ENCODE peak calls at places on chromosomes 1 and 21, in seven cellular contexts. O, C, I, X, J, M and Q are unnamed samples.

GRCh38 chr1:77031101-77031662 is 163.9 kb downstream of the ST6GALNAC5 start:
- DNase-seq in O (no peak), C (no peak), I (peak; percentile 42), X (no peak), J (peak; percentile 86), M (no peak), Q (peak; percentile 65)

GRCh38 chr1:8077120-8077573 is 51.0 kb upstream of the ERRFI1 start:
- DNase-seq in O (no peak), C (peak; percentile 76), I (peak; percentile 99), X (peak; percentile 82), J (peak; percentile 99), M (peak; percentile 99), Q (peak; percentile 90)

GRCh38 chr1:54777431-54777830 is 13.1 kb upstream of the PARS2 start:
- DNase-seq in O (no peak), C (no peak), I (no peak), X (no peak), J (no peak), M (no peak), Q (no peak)

GRCh38 chr1:147167361-147167760 is 4.9 kb downstream of the PRKAB2 start:
- DNase-seq in O (no peak), C (no peak), I (peak; percentile 98), X (no peak), J (peak; percentile 96), M (peak; percentile 94), Q (peak; percentile 97)

GRCh38 chr1:243980071-243980470 is 71.0 kb upstream of the ZBTB18 start:
- DNase-seq in O (no peak), C (no peak), I (no peak), X (no peak), J (no peak), M (no peak), Q (no peak)

GRCh38 chr1:151371340-151371739 is 1.2 kb downstream of the SELENBP1 start:
- DNase-seq in O (no peak), C (peak; percentile 83), I (no peak), X (no peak), J (peak; percentile 49), M (no peak), Q (peak; percentile 69)

GRCh38 chr1:152026895-152027294 is 9.9 kb downstream of the S100A11 start:
- DNase-seq in O (no peak), C (no peak), I (peak; percentile 42), X (no peak), J (no peak), M (no peak), Q (peak; percentile 74)

GRCh38 chr1:32754282-32755097 is 51.9 kb upstream of the SYNC start:
- DNase-seq in O (peak; percentile 49), C (peak; percentile 79), I (peak; percentile 51), X (no peak), J (peak; percentile 25), M (no peak), Q (no peak)

GRCh38 chr1:198948895-198949659 is 310.2 kb downstream of the PTPRC start:
- DNase-seq in O (no peak), C (peak; percentile 71), I (no peak), X (no peak), J (no peak), M (no peak), Q (no peak)

GRCh38 chr1:21586926-21587601 is 77.8 kb downstream of the ALPL start:
- DNase-seq in O (no peak), C (peak; percentile 88), I (peak; percentile 79), X (no peak), J (peak; percentile 84), M (peak; percentile 91), Q (peak; percentile 71)

GRCh38 chr1:96688737-96689136 is 32.8 kb upstream of the PTBP2 start:
- DNase-seq in O (no peak), C (no peak), I (no peak), X (no peak), J (no peak), M (no peak), Q (no peak)

GRCh38 chr1:10635385-10635896 is 160.7 kb downstream of the PEX14 start:
- DNase-seq in O (no peak), C (peak; percentile 82), I (peak; percentile 26), X (peak; percentile 88), J (peak; percentile 51), M (no peak), Q (peak; percentile 75)

GRCh38 chr1:4081806-4082645 is 182.0 kb upstream of the C1orf174 start:
- DNase-seq in O (peak; percentile 39), C (no peak), I (no peak), X (no peak), J (no peak), M (no peak), Q (no peak)

GRCh38 chr1:20702416-20702815 is 15.4 kb downstream of the KIF17 start:
- DNase-seq in O (no peak), C (no peak), I (no peak), X (no peak), J (peak; percentile 28), M (no peak), Q (peak; percentile 17)

GRCh38 chr1:66147226-66147625 is 354.5 kb downstream of the PDE4B start:
- DNase-seq in O (no peak), C (no peak), I (no peak), X (no peak), J (no peak), M (no peak), Q (no peak)

GRCh38 chr1:88701275-88701674 is 17.2 kb downstream of the PKN2 start:
- DNase-seq in O (no peak), C (no peak), I (no peak), X (no peak), J (no peak), M (no peak), Q (no peak)

GRCh38 chr1:209879539-209879938 is 51.8 kb downstream of the UTP25 start:
- DNase-seq in O (peak; percentile 72), C (no peak), I (peak; percentile 56), X (no peak), J (peak; percentile 54), M (peak; percentile 75), Q (no peak)

GRCh38 chr1:202133521-202133920 is 10.8 kb downstream of the GPR37L1 start:
- DNase-seq in O (no peak), C (no peak), I (no peak), X (no peak), J (no peak), M (no peak), Q (no peak)

GRCh38 chr21:26834181-26834945 is 10.8 kb downstream of the ADAMTS1 start:
- DNase-seq in O (no peak), C (no peak), I (no peak), X (no peak), J (no peak), M (no peak), Q (peak; percentile 49)

GRCh38 chr21:26836546-26836945 is 8.7 kb downstream of the ADAMTS1 start:
- DNase-seq in O (no peak), C (no peak), I (no peak), X (no peak), J (no peak), M (no peak), Q (no peak)

GRCh38 chr21:26837539-26837938 is 7.7 kb downstream of the ADAMTS1 start:
- DNase-seq in O (no peak), C (peak; percentile 19), I (no peak), X (no peak), J (no peak), M (no peak), Q (no peak)

GRCh38 chr21:26835027-26835713 is 10.0 kb downstream of the ADAMTS1 start:
- DNase-seq in O (no peak), C (no peak), I (peak; percentile 77), X (no peak), J (peak; percentile 83), M (no peak), Q (peak; percentile 85)

GRCh38 chr21:26835714-26836265 is 9.4 kb downstream of the ADAMTS1 start:
- DNase-seq in O (no peak), C (no peak), I (no peak), X (no peak), J (no peak), M (no peak), Q (peak; percentile 18)
- H3K4me3 ChIP-seq in O (no peak overlapping the region), C (no peak overlapping the region), I (no peak overlapping the region), X (no peak overlapping the region), J (no peak overlapping the region), M (no peak overlapping the region), Q (no peak overlapping the region)

DNA sequence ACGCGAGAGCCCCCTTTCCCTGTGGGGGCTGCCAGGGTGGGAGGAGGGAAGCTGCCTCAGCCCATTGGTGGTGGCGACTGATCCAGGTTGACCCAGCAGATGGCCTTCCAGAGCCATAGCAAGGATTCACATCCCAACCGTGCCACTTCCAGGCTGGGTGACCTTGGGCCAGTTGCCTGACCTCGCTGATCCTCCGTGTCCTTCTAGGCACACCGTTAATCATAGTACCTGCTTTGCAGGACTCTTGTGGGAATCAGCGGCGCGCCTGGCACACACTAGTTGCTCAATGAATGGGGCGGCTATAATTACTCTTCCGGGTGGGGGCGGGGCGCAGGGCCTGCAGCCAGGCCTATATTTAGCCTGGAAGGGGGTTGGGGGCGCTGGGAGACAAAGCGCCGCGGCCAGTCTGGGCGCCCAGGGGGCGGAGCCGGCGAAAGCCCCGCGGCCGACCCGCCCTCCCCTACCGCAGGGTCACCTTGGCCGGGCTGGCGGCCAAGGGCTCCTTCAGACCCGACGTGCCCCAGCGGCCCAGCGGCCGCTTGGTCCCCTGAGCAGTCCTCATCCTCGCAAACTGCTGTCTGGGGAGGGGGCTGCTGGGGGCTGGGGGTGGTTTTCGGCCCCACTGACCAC is 5.1 kb downstream of the HSPB7 start:
- DNase-seq in O (no peak), C (peak; percentile 87), I (peak; percentile 59), X (no peak), J (no peak), M (no peak), Q (peak; percentile 87)
- TF ChIP-seq CTCF in O (no peak), C (no peak), I (no peak), X (peak; percentile 4), J (no peak), M (no peak), Q (peak; percentile 20)

DNA sequence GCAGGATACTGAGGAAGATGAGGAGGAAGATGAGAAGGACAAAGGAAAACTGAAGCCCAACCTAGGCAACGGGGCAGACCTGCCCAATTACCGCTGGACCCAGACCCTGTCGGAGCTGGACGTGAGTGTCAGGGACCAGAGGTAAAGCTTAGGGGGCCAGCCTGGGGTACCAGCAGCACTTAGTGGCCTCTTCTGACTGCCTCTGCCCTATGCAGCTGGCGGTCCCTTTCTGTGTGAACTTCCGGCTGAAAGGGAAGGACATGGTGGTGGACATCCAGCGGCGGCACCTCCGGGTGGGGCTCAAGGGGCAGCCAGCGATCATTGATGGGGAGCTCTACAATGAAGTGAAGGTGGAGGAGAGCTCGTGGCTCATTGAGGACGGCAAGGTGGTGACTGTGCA is 17.6 kb downstream of the KDF1 start:
- DNase-seq in O (no peak), C (no peak), I (no peak), X (no peak), J (no peak), M (no peak), Q (no peak)
- H3K4me3 ChIP-seq in O (no peak overlapping the region), C (no peak overlapping the region), I (no peak overlapping the region), X (no peak overlapping the region), J (no peak overlapping the region), M (no peak overlapping the region), Q (no peak overlapping the region)

DNA sequence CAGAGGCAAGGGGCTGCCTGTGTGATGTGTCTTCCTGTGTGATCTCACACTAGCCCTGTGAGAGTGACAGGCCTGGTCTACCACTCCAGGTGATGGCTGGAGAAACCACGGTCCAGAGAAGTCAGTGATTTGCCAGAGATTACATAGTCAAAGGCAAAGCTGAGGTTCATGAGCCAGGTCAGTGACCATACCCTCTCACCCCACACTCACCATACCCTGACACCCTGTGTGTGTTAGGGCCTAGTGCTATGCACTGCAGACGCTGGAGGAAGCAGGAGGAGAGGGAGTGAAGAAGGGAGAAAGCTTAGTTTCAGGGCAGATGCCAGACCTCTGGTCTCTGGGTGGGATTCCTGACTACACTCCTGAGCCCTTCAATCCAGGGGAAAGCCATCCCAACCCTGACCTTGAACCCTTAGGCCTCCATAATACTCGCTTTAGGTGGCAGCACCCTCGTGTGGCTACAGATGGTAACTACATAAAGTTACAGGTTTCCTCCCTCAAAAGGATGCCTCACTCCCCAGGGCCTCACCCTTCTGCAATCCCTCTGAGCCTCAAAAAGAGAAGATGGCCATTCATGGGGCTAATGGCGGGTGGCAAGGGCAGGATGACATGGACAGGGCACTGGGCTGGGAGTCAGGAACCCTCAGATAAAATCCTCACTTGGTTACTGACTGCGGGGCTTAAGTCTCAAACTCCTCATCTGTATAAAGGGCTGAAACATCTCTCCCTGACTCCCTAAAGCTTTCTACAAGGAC is 20.8 kb upstream of the SDC3 start:
- DNase-seq in O (no peak), C (peak; percentile 4), I (no peak), X (no peak), J (peak; percentile 48), M (no peak), Q (peak; percentile 39)
- TF ChIP-seq CTCF in O (peak; percentile 77), C (peak; percentile 66), I (peak; percentile 77), X (peak; percentile 81), J (peak; percentile 79), M (peak; percentile 77), Q (peak; percentile 76)